ENCODE peak calls at places on chromosome 19, in nine cellular contexts. W, U, P, Z, D, K, Y, M and C are unnamed samples.

GRCh38 chr19:34181111-34181864 is 9.0 kb downstream of the LSM14A start:
- DNase-seq in W (no peak), Z (no peak), K (no peak), U (no peak), D (no peak), Y (no peak), P (no peak), M (no peak), C (no peak)

GRCh38 chr19:42345191-42345812 is 19.9 kb downstream of the MEGF8 start:
- DNase-seq in P (no peak), M (no peak), Y (no peak), U (no peak), W (no peak), K (no peak), D (no peak), Z (no peak), C (no peak)

GRCh38 chr19:32233885-32234284 is 111.5 kb upstream of the ZNF507 start:
- DNase-seq in Z (no peak), M (no peak), D (no peak), K (no peak), Y (no peak), P (no peak), W (no peak), U (no peak), C (no peak)

GRCh38 chr19:33389574-33390119 is 16.1 kb downstream of the CEBPG start:
- DNase-seq in M (no peak), W (no peak), D (peak; percentile 5), Z (no peak), U (no peak), P (no peak), Y (peak; percentile 32), K (no peak), C (no peak)

GRCh38 chr19:50777830-50778303 is 7.6 kb downstream of the GPR32 start:
- DNase-seq in W (no peak), D (no peak), M (no peak), U (no peak), P (no peak), Y (no peak), K (peak; percentile 11), Z (no peak), C (no peak)

GRCh38 chr19:5115351-5115750 is 146.4 kb downstream of the KDM4B start:
- DNase-seq in D (no peak), M (no peak), P (no peak), U (no peak), Z (no peak), W (no peak), K (no peak), Y (no peak), C (no peak)

GRCh38 chr19:34962281-34962944 is 1.6 kb downstream of the ZNF792 start:
- DNase-seq in K (no peak), Z (peak; percentile 45), D (peak; percentile 23), M (no peak), W (no peak), P (no peak), U (no peak), Y (no peak), C (no peak)

GRCh38 chr19:11555246-11555645 is 3.8 kb downstream of the ELOF1 start:
- DNase-seq in Z (no peak), P (no peak), D (no peak), W (no peak), U (no peak), Y (no peak), K (no peak), M (no peak), C (no peak)

GRCh38 chr19:40331052-40331451 is 17.1 kb downstream of the C19orf47 start:
- DNase-seq in Z (no peak), D (no peak), P (no peak), U (no peak), K (no peak), M (no peak), W (no peak), Y (peak; percentile 57), C (no peak)

GRCh38 chr19:48543121-48543710 is 8.8 kb upstream of the SULT2B1 start:
- DNase-seq in U (no peak), M (no peak), W (no peak), Y (peak; percentile 52), P (no peak), D (peak; percentile 53), K (peak; percentile 10), Z (no peak), C (no peak)

GRCh38 chr19:5804516-5805464 is at the start of gene NRTN:
- DNase-seq in K (no peak), D (peak; percentile 74), Z (no peak), Y (no peak), W (no peak), U (no peak), P (no peak), M (peak; percentile 59), C (no peak)

GRCh38 chr19:18225702-18226468 is at the start of gene PDE4C:
- DNase-seq in U (no peak), M (no peak), Z (peak; percentile 66), P (no peak), K (no peak), W (peak; percentile 67), Y (no peak), D (no peak), C (no peak)

GRCh38 chr19:44796701-44797115 is 12.2 kb upstream of the BCAM start:
- DNase-seq in W (peak; percentile 62), P (no peak), M (no peak), U (no peak), Z (peak; percentile 77), Y (no peak), D (peak; percentile 76), K (no peak), C (no peak)

GRCh38 chr19:28349604-28350003 is 863.3 kb downstream of the UQCRFS1 start:
- DNase-seq in Y (no peak), M (no peak), W (no peak), P (no peak), K (no peak), Z (no peak), D (no peak), U (no peak), C (no peak)

GRCh38 chr19:48741222-48741999 is 1.0 kb upstream of the RASIP1 start:
- DNase-seq in K (no peak), U (no peak), Z (peak; percentile 70), M (no peak), D (peak; percentile 72), W (peak; percentile 73), Y (peak; percentile 57), P (no peak), C (no peak)

DNA sequence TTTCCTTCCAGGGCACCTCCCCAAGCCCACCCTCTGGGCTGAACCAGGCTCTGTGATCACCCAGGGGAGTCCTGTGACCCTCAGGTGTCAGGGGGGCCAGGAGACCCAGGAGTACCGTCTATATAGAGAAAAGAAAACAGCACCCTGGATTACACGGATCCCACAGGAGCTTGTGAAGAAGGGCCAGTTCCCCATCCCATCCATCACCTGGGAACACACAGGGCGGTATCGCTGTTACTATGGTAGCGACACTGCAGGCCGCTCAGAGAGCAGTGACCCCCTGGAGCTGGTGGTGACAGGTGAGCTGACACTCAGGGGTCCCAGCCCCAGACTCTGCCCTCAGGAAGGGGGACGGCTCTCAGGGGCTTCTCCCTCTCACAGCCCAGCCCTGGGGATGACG is 1.2 kb downstream of the LILRB1 start:
- DNase-seq in Y (no peak), D (no peak), M (no peak), W (no peak), P (no peak), U (no peak), K (no peak), Z (no peak), C (no peak)
- H3K4me3 ChIP-seq in Y (no peak overlapping the region), D (no peak overlapping the region), M (no peak overlapping the region), W (no peak overlapping the region), P (no peak overlapping the region), U (no peak overlapping the region), K (no peak overlapping the region), Z (no peak overlapping the region), C (no peak overlapping the region)

GRCh38 chr19:1830568-1830967 is 17.7 kb downstream of the REXO1 start:
- DNase-seq in W (no peak), Z (no peak), U (no peak), P (no peak), D (no peak), K (no peak), Y (no peak), M (no peak), C (no peak)
- TF ChIP-seq CTCF in W (no peak), Z (no peak), U (no peak), P (no peak), D (no peak), K (no peak), Y (no peak), M (no peak), C (no peak)

GRCh38 chr19:2197270-2197669 is 33.5 kb downstream of the DOT1L start:
- DNase-seq in M (no peak), W (no peak), P (no peak), D (no peak), K (no peak), U (no peak), Z (no peak), Y (no peak), C (no peak)

GRCh38 chr19:2198317-2198716 is 34.6 kb downstream of the DOT1L start:
- DNase-seq in P (no peak), W (no peak), D (no peak), K (no peak), M (no peak), Y (no peak), Z (no peak), U (no peak), C (no peak)

GRCh38 chr19:2199861-2200623 is 36.1 kb downstream of the PLEKHJ1 start:
- DNase-seq in Z (no peak), K (no peak), W (no peak), Y (no peak), P (no peak), D (no peak), U (no peak), M (no peak), C (no peak)

GRCh38 chr19:2201473-2202148 is 34.5 kb downstream of the PLEKHJ1 start:
- DNase-seq in M (no peak), P (no peak), Z (no peak), K (no peak), U (no peak), Y (no peak), D (no peak), W (no peak), C (no peak)

GRCh38 chr19:2199215-2199614 is 35.5 kb downstream of the DOT1L start:
- DNase-seq in W (no peak), Y (no peak), Z (no peak), K (no peak), P (no peak), U (no peak), M (no peak), D (no peak), C (no peak)
- H3K36me3 ChIP-seq in W (no peaks in the 10 kb centered on the region), Y (peaks cover 1% of the 10 kb centered on the region), Z (no peaks in the 10 kb centered on the region), K (peaks cover 55% of the 10 kb centered on the region), P (peaks cover 3% of the 10 kb centered on the region), U (peaks cover 85% of the 10 kb centered on the region), M (no peaks in the 10 kb centered on the region), D (peaks cover 6% of the 10 kb centered on the region), C (peaks cover 40% of the 10 kb centered on the region)

GRCh38 chr19:3431760-3432397 is 48.4 kb downstream of the SMIM24 start:
- DNase-seq in U (no peak), W (no peak), K (no peak), M (no peak), D (no peak), P (no peak), Z (no peak), Y (no peak), C (no peak)
- H3K4me3 ChIP-seq in U (no peak overlapping the region), W (no peak overlapping the region), K (no peak overlapping the region), M (no peak overlapping the region), D (no peak overlapping the region), P (no peak overlapping the region), Z (no peak overlapping the region), Y (no peak overlapping the region), C (no peak overlapping the region)